ENCODE peak calls at places on chromosomes 13 and 19, in five cellular contexts. One of them, this sample, is unnamed.

GRCh38 chr19:10259162-10259905 is 7.3 kb downstream of the MRPL4 start:
- DNase-seq in body of pancreas: peak; percentile 89
- DNase-seq in CD4-positive, alpha-beta T cell: peak; percentile 74
- DNase-seq in CD8-positive, alpha-beta memory T cell: peak; percentile 81
- DNase-seq in A549: no peak
- DNase-seq in this sample: peak; percentile 87

GRCh38 chr19:7394728-7395359 is 46.1 kb downstream of the ARHGEF18 start:
- DNase-seq in A549: peak; percentile 54
- DNase-seq in body of pancreas: peak; percentile 93
- DNase-seq in CD8-positive, alpha-beta memory T cell: peak; percentile 88
- DNase-seq in CD4-positive, alpha-beta T cell: peak; percentile 84
- DNase-seq in this sample: peak; percentile 93

GRCh38 chr19:2552859-2553258 is 76.9 kb downstream of the GADD45B start:
- DNase-seq in A549: no peak
- DNase-seq in CD8-positive, alpha-beta memory T cell: peak; percentile 46
- DNase-seq in body of pancreas: no peak
- DNase-seq in CD4-positive, alpha-beta T cell: peak; percentile 24
- DNase-seq in this sample: no peak

GRCh38 chr19:15010497-15011255 is 31.0 kb upstream of the SLC1A6 start:
- DNase-seq in body of pancreas: no peak
- DNase-seq in CD4-positive, alpha-beta T cell: no peak
- DNase-seq in CD8-positive, alpha-beta memory T cell: no peak
- DNase-seq in A549: no peak
- DNase-seq in this sample: peak; percentile 3

GRCh38 chr19:42596391-42597071 is 1.8 kb upstream of the CEACAM8 start:
- DNase-seq in CD8-positive, alpha-beta memory T cell: peak; percentile 29
- DNase-seq in A549: peak; percentile 64
- DNase-seq in body of pancreas: peak; percentile 31
- DNase-seq in CD4-positive, alpha-beta T cell: peak; percentile 27
- DNase-seq in this sample: peak; percentile 32

GRCh38 chr13:113420833-113421600 is 32.3 kb downstream of the ADPRHL1 start:
- DNase-seq in body of pancreas: no peak
- DNase-seq in CD8-positive, alpha-beta memory T cell: no peak
- DNase-seq in CD4-positive, alpha-beta T cell: no peak
- DNase-seq in A549: peak; percentile 27
- DNase-seq in this sample: no peak

GRCh38 chr19:46471116-46471733 is at the start of gene PNMA8A:
- DNase-seq in CD4-positive, alpha-beta T cell: no peak
- DNase-seq in CD8-positive, alpha-beta memory T cell: no peak
- DNase-seq in A549: peak; percentile 65
- DNase-seq in body of pancreas: peak; percentile 66
- DNase-seq in this sample: peak; percentile 95

GRCh38 chr13:114319441-114319871 is 5.2 kb downstream of the CHAMP1 start:
- DNase-seq in CD4-positive, alpha-beta T cell: no peak
- DNase-seq in body of pancreas: no peak
- DNase-seq in CD8-positive, alpha-beta memory T cell: no peak
- DNase-seq in A549: no peak
- DNase-seq in this sample: no peak

GRCh38 chr13:44493213-44493812 is 82.8 kb downstream of the TSC22D1 start:
- DNase-seq in CD4-positive, alpha-beta T cell: no peak
- DNase-seq in CD8-positive, alpha-beta memory T cell: no peak
- DNase-seq in A549: no peak
- DNase-seq in body of pancreas: no peak
- DNase-seq in this sample: no peak

GRCh38 chr13:44489751-44490150 is 86.4 kb downstream of the TSC22D1 start:
- DNase-seq in body of pancreas: no peak
- DNase-seq in CD8-positive, alpha-beta memory T cell: no peak
- DNase-seq in A549: no peak
- DNase-seq in CD4-positive, alpha-beta T cell: no peak
- DNase-seq in this sample: no peak

GRCh38 chr13:44484562-44485164 is 91.5 kb downstream of the TSC22D1 start:
- DNase-seq in A549: no peak
- DNase-seq in body of pancreas: no peak
- DNase-seq in CD8-positive, alpha-beta memory T cell: no peak
- DNase-seq in CD4-positive, alpha-beta T cell: no peak
- DNase-seq in this sample: no peak

GRCh38 chr13:44487989-44488388 is 88.1 kb downstream of the TSC22D1 start:
- DNase-seq in CD4-positive, alpha-beta T cell: no peak
- DNase-seq in A549: no peak
- DNase-seq in body of pancreas: no peak
- DNase-seq in CD8-positive, alpha-beta memory T cell: no peak
- DNase-seq in this sample: no peak
- H3K27ac ChIP-seq in CD4-positive, alpha-beta T cell: no peak overlapping the region
- H3K27ac ChIP-seq in A549: no peak overlapping the region
- H3K27ac ChIP-seq in body of pancreas: no peak overlapping the region
- H3K27ac ChIP-seq in CD8-positive, alpha-beta memory T cell: no peak overlapping the region
- H3K27ac ChIP-seq in this sample: no peak overlapping the region

DNA sequence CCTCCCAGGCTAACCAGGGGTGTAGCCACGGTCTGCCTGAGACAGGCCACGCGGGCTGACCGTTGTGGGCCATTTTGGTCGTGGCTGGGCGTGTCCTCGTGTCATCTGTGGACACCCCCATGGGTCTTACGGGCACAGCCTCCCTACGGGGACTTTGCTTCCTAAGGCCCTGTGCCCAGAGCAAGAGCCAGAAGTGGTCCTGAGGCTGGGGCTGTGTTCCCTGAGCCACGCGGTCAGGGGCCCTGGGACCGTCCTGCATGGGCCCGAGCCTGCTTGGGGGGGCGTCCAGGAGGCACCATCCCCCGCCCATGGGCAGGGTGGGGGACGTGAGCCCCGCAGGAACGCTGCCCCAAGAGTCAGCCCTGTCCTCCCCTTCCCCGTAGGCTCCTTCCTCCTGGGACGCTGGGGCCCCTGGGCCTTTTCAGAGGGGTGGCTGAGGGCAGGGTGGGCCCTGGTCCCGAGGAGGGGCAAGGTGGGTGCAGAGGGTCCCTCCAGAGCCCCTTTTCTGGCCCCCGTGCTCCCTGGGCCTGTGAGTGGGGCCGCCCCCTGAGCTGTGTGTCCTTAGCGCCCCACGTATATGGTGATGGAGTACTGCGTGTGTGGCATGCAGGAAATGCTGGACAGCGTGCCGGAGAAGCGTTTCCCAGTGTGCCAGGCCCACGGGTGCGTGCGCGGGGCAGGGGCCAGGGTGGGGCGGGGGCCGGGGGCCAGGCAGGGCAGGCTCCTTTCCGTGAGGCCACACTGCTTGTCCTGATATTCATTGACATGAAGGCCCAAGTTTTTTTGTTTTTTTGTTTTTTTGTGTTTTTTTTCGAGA is 13.4 kb downstream of the STK11 start:
- DNase-seq in A549: no peak
- DNase-seq in CD4-positive, alpha-beta T cell: no peak
- DNase-seq in CD8-positive, alpha-beta memory T cell: no peak
- DNase-seq in body of pancreas: no peak
- DNase-seq in this sample: no peak
- H3K27ac ChIP-seq in A549: no peak overlapping the region
- H3K27ac ChIP-seq in CD4-positive, alpha-beta T cell: no peak overlapping the region
- H3K27ac ChIP-seq in CD8-positive, alpha-beta memory T cell: no peak overlapping the region
- H3K27ac ChIP-seq in body of pancreas: peak overlapping the region; percentile 36
- H3K27ac ChIP-seq in this sample: peak overlapping the region; percentile 0

GRCh38 chr13:35964764-35965163 is 166.4 kb downstream of the DCLK1 start:
- DNase-seq in CD4-positive, alpha-beta T cell: no peak
- DNase-seq in body of pancreas: no peak
- DNase-seq in A549: no peak
- DNase-seq in CD8-positive, alpha-beta memory T cell: no peak
- DNase-seq in this sample: peak; percentile 76

GRCh38 chr13:35963982-35964665 is 167.1 kb downstream of the DCLK1 start:
- DNase-seq in A549: no peak
- DNase-seq in CD4-positive, alpha-beta T cell: no peak
- DNase-seq in body of pancreas: no peak
- DNase-seq in CD8-positive, alpha-beta memory T cell: no peak
- DNase-seq in this sample: no peak

GRCh38 chr13:35957996-35958395 is 173.2 kb downstream of the DCLK1 start:
- DNase-seq in CD4-positive, alpha-beta T cell: no peak
- DNase-seq in CD8-positive, alpha-beta memory T cell: no peak
- DNase-seq in A549: no peak
- DNase-seq in body of pancreas: no peak
- DNase-seq in this sample: no peak

GRCh38 chr13:35961002-35961401 is 170.2 kb downstream of the DCLK1 start:
- DNase-seq in body of pancreas: no peak
- DNase-seq in A549: no peak
- DNase-seq in CD8-positive, alpha-beta memory T cell: no peak
- DNase-seq in CD4-positive, alpha-beta T cell: no peak
- DNase-seq in this sample: no peak

DNA sequence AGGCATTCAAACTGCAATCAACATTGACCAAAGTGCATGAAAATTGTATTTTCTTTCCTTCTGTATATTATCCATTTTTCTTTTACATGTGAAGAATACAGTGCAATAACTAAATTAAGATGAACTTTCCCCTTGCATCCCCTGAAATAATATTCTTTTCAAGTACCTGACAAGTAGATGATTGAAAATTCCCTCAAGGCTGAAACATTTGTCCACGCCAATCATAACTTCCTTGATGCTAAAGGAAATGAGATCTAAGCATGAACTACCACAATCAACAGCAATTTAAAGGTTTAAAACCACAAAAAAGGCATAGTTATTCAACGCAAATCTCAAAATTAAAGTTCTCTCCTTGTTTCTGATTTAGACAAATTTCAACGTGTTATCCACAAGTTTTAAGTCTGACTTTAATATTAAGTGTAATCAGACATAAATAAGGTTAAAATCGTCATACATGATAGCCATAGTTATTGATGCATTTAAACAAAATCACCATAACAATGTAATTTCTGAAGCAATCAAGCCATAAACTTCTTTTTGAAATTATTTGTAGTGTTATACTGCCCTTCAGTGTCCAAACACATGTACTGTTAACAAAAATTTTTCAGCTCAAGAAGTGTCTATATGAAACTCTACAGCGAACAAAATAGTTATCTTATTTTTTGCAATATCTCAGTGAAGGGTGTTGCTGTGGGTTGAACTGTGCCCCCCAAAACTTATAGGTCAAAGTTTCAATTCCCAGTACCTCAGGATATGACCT is 169.5 kb downstream of the DCLK1 start:
- DNase-seq in CD4-positive, alpha-beta T cell: no peak
- DNase-seq in A549: no peak
- DNase-seq in body of pancreas: no peak
- DNase-seq in CD8-positive, alpha-beta memory T cell: no peak
- DNase-seq in this sample: no peak
- H3K27ac ChIP-seq in CD4-positive, alpha-beta T cell: no peak overlapping the region
- H3K27ac ChIP-seq in A549: no peak overlapping the region
- H3K27ac ChIP-seq in body of pancreas: no peak overlapping the region
- H3K27ac ChIP-seq in CD8-positive, alpha-beta memory T cell: no peak overlapping the region
- H3K27ac ChIP-seq in this sample: no peak overlapping the region

DNA sequence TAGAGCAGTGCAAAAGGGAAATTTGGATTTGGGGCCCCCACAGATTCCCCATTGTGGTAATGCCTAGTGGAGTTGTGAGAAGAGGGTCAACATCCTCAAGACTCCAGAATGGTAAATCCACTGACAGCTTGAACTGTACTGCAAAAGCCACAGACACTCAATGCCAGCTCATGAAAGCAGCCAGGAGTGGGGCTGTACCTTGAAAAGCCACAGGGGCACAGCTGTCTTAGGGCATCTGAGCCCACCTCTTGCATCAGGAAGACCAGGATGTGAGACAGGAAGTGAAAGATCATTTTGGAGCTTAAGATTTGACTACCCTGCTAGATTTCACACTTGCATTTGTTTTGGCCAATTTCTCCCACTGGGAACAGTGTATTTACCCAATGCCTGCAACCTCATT is 1548.9 kb upstream of the PCDH20 start:
- DNase-seq in CD8-positive, alpha-beta memory T cell: no peak
- DNase-seq in CD4-positive, alpha-beta T cell: no peak
- DNase-seq in A549: no peak
- DNase-seq in body of pancreas: no peak
- DNase-seq in this sample: no peak
- H3K27ac ChIP-seq in CD8-positive, alpha-beta memory T cell: no peak overlapping the region
- H3K27ac ChIP-seq in CD4-positive, alpha-beta T cell: no peak overlapping the region
- H3K27ac ChIP-seq in A549: no peak overlapping the region
- H3K27ac ChIP-seq in body of pancreas: no peak overlapping the region
- H3K27ac ChIP-seq in this sample: no peak overlapping the region

DNA sequence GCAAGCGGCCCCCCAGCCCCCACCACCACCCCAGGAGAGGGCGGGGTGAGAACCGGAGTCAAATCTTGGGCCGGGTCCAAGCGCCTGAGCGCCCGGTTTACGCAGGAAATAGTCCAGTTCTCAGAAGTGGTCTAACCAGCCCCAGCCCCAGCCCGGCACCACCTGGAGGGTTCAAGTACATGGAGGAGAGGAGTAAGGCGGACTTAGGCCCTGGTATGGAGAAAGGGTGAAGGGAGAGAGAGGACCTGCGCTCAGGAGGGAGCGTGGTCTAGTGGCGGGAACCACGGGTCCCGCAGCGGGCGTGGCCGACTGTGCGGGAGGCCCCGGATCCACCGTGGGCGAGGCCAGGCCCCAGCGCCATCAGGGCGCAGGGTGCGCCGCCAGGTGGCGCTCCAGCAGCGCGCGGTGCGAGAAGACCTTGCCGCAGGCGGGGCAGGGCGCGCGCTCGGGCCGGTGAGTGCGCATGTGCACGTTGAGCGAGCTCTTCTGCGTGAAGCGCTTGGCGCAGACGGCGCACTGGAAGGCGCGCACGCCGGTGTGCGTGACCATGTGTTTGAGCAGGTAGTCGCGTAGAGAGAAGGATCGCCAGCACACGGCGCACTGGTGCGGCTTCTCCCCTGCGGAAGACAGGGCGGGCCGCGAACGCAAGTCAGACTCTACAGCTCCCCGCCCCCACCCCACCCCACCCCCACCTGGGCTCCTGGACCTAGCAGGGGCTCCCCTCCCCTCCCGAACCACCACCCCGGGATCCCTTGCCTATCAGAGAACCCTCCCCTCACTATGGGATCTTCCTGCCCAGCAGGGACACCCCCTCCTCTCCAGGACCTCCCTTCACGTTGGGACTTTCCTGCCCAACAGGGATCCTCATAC is 2.1 kb upstream of the SLC27A5 start:
- DNase-seq in CD8-positive, alpha-beta memory T cell: peak; percentile 91
- DNase-seq in body of pancreas: peak; percentile 89
- DNase-seq in A549: peak; percentile 67
- DNase-seq in CD4-positive, alpha-beta T cell: peak; percentile 91
- DNase-seq in this sample: peak; percentile 94
- H3K27ac ChIP-seq in CD8-positive, alpha-beta memory T cell: peak overlapping the region; percentile 33
- H3K27ac ChIP-seq in body of pancreas: peak overlapping the region; percentile 78
- H3K27ac ChIP-seq in A549: peak overlapping the region; percentile 71
- H3K27ac ChIP-seq in CD4-positive, alpha-beta T cell: peak overlapping the region; percentile 56
- H3K27ac ChIP-seq in this sample: peak overlapping the region; percentile 63

GRCh38 chr19:54282706-54283105 is 1.8 kb upstream of the LILRB2 start:
- DNase-seq in A549: no peak
- DNase-seq in CD8-positive, alpha-beta memory T cell: no peak
- DNase-seq in body of pancreas: no peak
- DNase-seq in CD4-positive, alpha-beta T cell: no peak
- DNase-seq in this sample: no peak

GRCh38 chr19:54275951-54276350 is 5.0 kb downstream of the LILRB2 start:
- DNase-seq in A549: no peak
- DNase-seq in CD8-positive, alpha-beta memory T cell: no peak
- DNase-seq in body of pancreas: no peak
- DNase-seq in CD4-positive, alpha-beta T cell: no peak
- DNase-seq in this sample: no peak

GRCh38 chr19:54279441-54279962 is 1.4 kb downstream of the LILRB2 start:
- DNase-seq in body of pancreas: no peak
- DNase-seq in CD8-positive, alpha-beta memory T cell: no peak
- DNase-seq in CD4-positive, alpha-beta T cell: no peak
- DNase-seq in A549: no peak
- DNase-seq in this sample: no peak

GRCh38 chr19:54281008-54281728 is at the start of gene LILRB2:
- DNase-seq in A549: no peak
- DNase-seq in body of pancreas: no peak
- DNase-seq in CD8-positive, alpha-beta memory T cell: no peak
- DNase-seq in CD4-positive, alpha-beta T cell: no peak
- DNase-seq in this sample: no peak
- H3K27ac ChIP-seq in A549: no peak within 1 kb of the TSS
- H3K27ac ChIP-seq in body of pancreas: no peak within 1 kb of the TSS
- H3K27ac ChIP-seq in CD8-positive, alpha-beta memory T cell: no peak within 1 kb of the TSS
- H3K27ac ChIP-seq in CD4-positive, alpha-beta T cell: no peak within 1 kb of the TSS
- H3K27ac ChIP-seq in this sample: no peak within 1 kb of the TSS

This sample was measured in cardiac muscle cell.